ENCODE peak calls at places on chromosomes 1 and 21, in six cellular contexts. M is NCI-H1694; C is NAMALWA; P is activated effector memory CD4-positive, alpha-beta T cell treated with anti-CD3 and anti-CD28 coated beads, Interleukin-2, amount 50 U/mL, for 16 hours; B is iPS-NIHi11; F is COLO829. Q is an unnamed sample.

GRCh38 chr1:101756411-101756810 is 240.3 kb downstream of the OLFM3 start:
- DNase-seq in M (no peak), C (no peak), P (no peak), B (no peak), F (peak), Q (peak)

GRCh38 chr1:198671136-198671535 is 32.3 kb downstream of the PTPRC start:
- DNase-seq in M (no peak), C (peak), P (no peak), B (no peak), F (no peak), Q (no peak)

GRCh38 chr1:41360074-41361027 is 883 bp upstream of the FOXO6 start:
- DNase-seq in M (no peak), C (no peak), P (peak), B (peak), F (no peak), Q (no peak)

GRCh38 chr1:89604414-89604735 is 28.5 kb upstream of the LRRC8C start:
- DNase-seq in M (no peak), C (no peak), P (peak), B (no peak), F (no peak), Q (no peak)

GRCh38 chr1:176612791-176613190 is 149.8 kb downstream of the PAPPA2 start:
- DNase-seq in M (no peak), C (no peak), P (no peak), B (no peak), F (no peak), Q (no peak)

GRCh38 chr21:41764558-41765392 is 2.1 kb downstream of the RIPK4 start:
- DNase-seq in M (no peak), C (no peak), P (no peak), B (no peak), F (no peak), Q (no peak)

GRCh38 chr1:117828206-117828605 is 101.2 kb downstream of the GDAP2 start:
- DNase-seq in M (no peak), C (no peak), P (no peak), B (no peak), F (no peak), Q (no peak)

GRCh38 chr1:89125571-89126233 is at the start of gene GBP2:
- DNase-seq in M (no peak), C (no peak), P (peak), B (peak), F (peak), Q (no peak)